ENCODE peak calls at places on chromosomes 3 and 15, in five cellular contexts. O, M, R, Y and L are unnamed samples.

GRCh38 chr3:188339410-188340295 is 185.7 kb downstream of the LPP start:
- DNase-seq in Y (no peak), M (no peak), R (no peak), O (no peak), L (no peak)

GRCh38 chr3:100521439-100521845 is 29.0 kb downstream of the TMEM45A start:
- DNase-seq in M (no peak), R (no peak), O (no peak), Y (no peak), L (no peak)

GRCh38 chr15:22936577-22937472 is 43.3 kb downstream of the CYFIP1 start:
- DNase-seq in M (no peak), R (no peak), O (no peak), Y (no peak), L (no peak)

GRCh38 chr3:29531611-29532150 is 250.8 kb downstream of the RBMS3 start:
- DNase-seq in M (no peak), R (no peak), O (no peak), Y (no peak), L (no peak)

GRCh38 chr15:45276851-45277250 is 24.8 kb downstream of the SLC28A2 start:
- DNase-seq in O (no peak), R (no peak), M (no peak), Y (peak), L (peak)

GRCh38 chr3:1439395-1439794 is 346.6 kb downstream of the CNTN6 start:
- DNase-seq in Y (no peak), O (no peak), R (peak), M (peak), L (no peak)

GRCh38 chr15:77983091-77983707 is 94.3 kb downstream of the TBC1D2B start:
- DNase-seq in O (no peak), Y (no peak), M (no peak), R (no peak), L (no peak)

GRCh38 chr3:100893590-100893989 is 99.6 kb downstream of the ABI3BP start:
- DNase-seq in O (peak), M (peak), R (peak), Y (peak), L (peak)

GRCh38 chr15:100171411-100171810 is 170.4 kb downstream of the ADAMTS17 start:
- DNase-seq in Y (no peak), R (no peak), M (no peak), O (no peak), L (no peak)

GRCh38 chr3:71537211-71537611 is 46.3 kb downstream of the FOXP1 start:
- DNase-seq in Y (peak), R (no peak), M (no peak), O (peak), L (peak)

GRCh38 chr3:156820687-156821070 is 5.5 kb upstream of the LEKR1 start:
- DNase-seq in Y (no peak), M (no peak), O (no peak), R (no peak), L (no peak)

GRCh38 chr15:28107111-28107893 is 8.2 kb upstream of the OCA2 start:
- DNase-seq in Y (no peak), M (no peak), R (peak), O (no peak), L (peak)

GRCh38 chr3:155024006-155024638 is 56.0 kb upstream of the MME start:
- DNase-seq in Y (no peak), R (no peak), M (no peak), O (no peak), L (peak)

DNA sequence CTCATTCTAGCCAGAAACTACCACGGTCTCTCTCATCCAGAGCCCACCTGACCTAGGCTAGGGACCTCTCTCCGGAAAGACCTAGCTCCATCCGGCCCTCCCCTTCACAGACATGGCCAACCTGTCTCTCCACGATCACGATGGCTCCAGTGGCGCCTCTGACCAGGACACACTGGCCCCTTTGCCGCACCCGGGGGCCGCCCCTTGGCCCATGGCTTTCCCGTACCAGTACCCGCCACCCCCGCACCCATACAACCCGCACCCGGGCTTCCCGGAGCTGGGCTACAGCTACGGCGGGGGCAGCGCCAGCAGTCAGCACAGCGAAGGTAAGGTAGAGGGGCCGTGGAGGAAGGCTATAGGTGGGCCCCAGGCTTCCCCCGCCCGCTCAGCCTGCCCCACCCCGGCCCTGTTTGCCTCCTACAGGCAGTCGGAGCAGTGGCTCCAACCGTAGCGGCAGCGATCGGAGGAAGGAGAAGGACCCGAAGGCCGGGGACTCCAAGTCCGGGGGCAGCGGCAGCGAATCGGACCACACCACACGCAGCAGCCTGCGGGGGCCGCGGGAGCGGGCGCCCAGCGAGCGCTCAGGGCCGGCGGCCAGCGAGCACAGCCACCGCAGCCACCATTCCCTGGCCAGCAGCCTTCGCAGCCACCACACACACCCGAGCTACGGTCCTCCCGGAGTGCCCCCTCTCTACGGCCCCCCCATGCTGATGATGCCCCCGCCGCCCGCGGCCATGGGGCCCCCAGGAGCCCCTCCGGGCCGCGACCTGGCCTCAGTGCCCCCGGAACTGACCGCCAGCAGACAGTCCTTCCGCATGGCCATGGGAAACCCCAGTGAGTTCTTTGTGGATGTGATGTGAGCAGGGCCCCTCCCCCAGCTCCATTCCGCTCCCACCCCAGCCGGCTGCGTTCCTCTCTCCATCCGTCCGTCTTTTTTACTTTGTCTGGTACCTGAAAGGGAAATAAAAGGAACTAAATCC is 4.5 kb upstream of the AP2M1 start:
- DNase-seq in Y (no peak), R (no peak), M (no peak), O (no peak), L (no peak)
- H2BK5ac ChIP-seq in Y (no peak), R (no peak), M (no peak), O (no peak), L (no peak)

GRCh38 chr3:186946756-186947375 is 16.5 kb downstream of the ST6GAL1 start:
- DNase-seq in M (no peak), R (no peak), O (no peak), Y (no peak), L (no peak)
- H3K23ac ChIP-seq in M (no peak), R (no peak), O (no peak), Y (no peak), L (no peak)

DNA sequence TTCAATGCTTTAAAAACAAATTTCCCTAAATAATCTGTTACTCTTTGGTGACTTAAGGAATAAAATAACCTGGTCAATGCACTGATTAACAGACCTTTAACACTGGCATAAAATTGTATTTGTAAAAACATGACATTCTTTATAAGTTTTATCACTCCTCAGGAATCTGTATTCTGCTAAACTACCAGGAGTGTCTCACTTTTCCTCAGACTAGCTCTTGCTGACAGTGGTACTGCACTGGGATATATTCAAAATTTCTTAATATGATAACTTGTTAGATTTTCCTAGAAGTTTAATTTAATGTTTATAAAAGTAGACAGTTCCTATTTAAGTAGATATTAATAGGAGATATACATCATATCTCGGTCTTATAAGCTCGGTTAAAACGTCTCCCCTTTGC is 363.4 kb upstream of the ARHGEF26 start:
- DNase-seq in R (no peak), O (no peak), M (no peak), Y (no peak), L (no peak)
- H2BK5ac ChIP-seq in R (no peak), O (no peak), M (no peak), Y (no peak), L (no peak)

DNA sequence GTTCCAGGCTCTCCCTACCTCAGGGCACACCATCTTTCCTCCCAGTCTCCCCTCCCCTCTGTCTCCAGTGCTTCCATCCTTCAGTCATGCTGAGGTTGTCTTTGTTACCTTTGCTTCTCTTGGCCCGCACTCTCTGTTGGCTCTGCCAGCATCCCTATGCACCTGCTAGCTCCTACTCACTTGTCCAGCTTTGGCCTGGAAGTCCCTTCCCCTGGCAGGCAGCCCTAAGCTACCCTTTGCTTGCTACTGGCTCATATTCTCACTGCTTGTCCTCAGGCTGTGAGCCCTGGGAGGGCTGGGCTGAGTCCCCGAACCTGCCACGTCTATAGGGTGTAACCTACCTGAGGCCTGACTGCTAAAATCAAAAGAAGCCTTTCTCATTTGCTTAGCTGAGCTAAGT is 122.7 kb downstream of the PGPEP1L start:
- DNase-seq in O (no peak), R (no peak), M (no peak), Y (no peak), L (no peak)
- H3K23ac ChIP-seq in O (no peak), R (no peak), M (no peak), Y (peak), L (no peak)

DNA sequence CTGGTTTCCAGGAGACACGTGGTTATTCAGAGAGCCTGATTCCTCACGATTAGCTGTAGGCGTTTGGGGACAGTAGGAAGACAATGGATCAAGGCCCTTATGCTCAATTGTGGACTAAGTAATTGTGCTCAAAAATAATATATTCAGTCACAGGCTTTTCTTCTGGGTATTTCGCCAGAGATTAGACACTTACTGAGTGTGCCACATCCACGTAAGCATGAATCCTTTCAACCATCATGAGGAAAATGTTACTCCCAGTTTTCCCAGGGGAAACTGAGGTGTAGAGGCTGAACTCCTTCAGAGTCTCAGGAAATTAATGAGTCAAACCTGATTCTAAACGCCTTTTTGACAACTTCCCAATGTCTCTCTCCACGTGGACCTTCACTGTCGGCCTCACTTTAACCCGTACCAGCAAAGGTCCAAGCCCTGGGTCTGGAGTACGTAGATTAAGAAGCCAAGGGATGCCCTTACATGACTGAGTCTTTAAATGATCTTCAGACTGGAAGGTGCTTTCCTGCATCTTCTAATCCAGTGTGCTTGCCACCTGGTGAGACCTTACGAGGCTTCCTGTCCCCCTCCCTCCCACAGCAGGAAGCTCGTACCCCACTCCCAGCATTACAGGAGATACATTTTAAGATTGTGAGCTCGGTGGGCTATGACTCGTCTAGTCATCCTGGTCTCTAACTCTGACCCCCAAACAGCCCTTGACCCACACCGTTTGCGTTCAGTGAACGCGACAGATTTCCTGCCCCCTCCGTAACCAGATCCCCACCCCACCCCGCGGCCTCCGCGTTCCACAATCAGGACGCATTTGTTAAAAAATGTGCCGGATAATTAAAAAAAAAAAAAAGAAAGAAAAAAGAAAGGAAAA is 1.7 kb downstream of the PKM start:
- DNase-seq in R (no peak), M (no peak), O (no peak), Y (peak), L (peak)
- H2BK5ac ChIP-seq in R (no peak), M (no peak), O (peak), Y (peak), L (peak)

GRCh38 chr3:141804447-141804777 is 41.2 kb downstream of the GRK7 start:
- DNase-seq in Y (no peak), R (no peak), M (no peak), O (no peak), L (no peak)
- H3K23ac ChIP-seq in Y (no peak), R (peak), M (no peak), O (no peak), L (no peak)